ENCODE peak calls at places on chromosomes 1 and 21, in ten cellular contexts. One of them, this sample, is unnamed.

GRCh38 chr1:247360991-247361721 is 29.5 kb upstream of the ZNF496 start:
- DNase-seq in CD8-positive, alpha-beta T cell: no peak
- DNase-seq in iris pigment epithelial cell: peak
- DNase-seq in stimulated activated CD8-positive, alpha-beta memory T cell treated with anti-CD3 and anti-CD28 coated beads, Interleukin-4, amount 100 ng/mL, for 24 hours: no peak
- DNase-seq in left ventricle myocardium inferior: peak
- DNase-seq in effector memory CD4-positive, alpha-beta T cell: no peak
- DNase-seq in fibroblast of the aortic adventitia: peak
- DNase-seq in OCI-LY7: no peak
- DNase-seq in activated naive CD4-positive, alpha-beta T cell treated with anti-CD3 and anti-CD28 coated beads, Interleukin-2, amount 50 U/mL, for 72 hours: no peak
- DNase-seq in lower lobe of right lung: peak
- DNase-seq in this sample: no peak

GRCh38 chr1:160046494-160047115 is 14.8 kb upstream of the PIGM start:
- DNase-seq in CD8-positive, alpha-beta T cell: peak
- DNase-seq in iris pigment epithelial cell: peak
- DNase-seq in stimulated activated CD8-positive, alpha-beta memory T cell treated with anti-CD3 and anti-CD28 coated beads, Interleukin-4, amount 100 ng/mL, for 24 hours: no peak
- DNase-seq in left ventricle myocardium inferior: peak
- DNase-seq in effector memory CD4-positive, alpha-beta T cell: no peak
- DNase-seq in fibroblast of the aortic adventitia: peak
- DNase-seq in OCI-LY7: peak
- DNase-seq in activated naive CD4-positive, alpha-beta T cell treated with anti-CD3 and anti-CD28 coated beads, Interleukin-2, amount 50 U/mL, for 72 hours: peak
- DNase-seq in lower lobe of right lung: no peak
- DNase-seq in this sample: peak

GRCh38 chr1:115718011-115718754 is 50.3 kb downstream of the CASQ2 start:
- DNase-seq in CD8-positive, alpha-beta T cell: no peak
- DNase-seq in iris pigment epithelial cell: no peak
- DNase-seq in stimulated activated CD8-positive, alpha-beta memory T cell treated with anti-CD3 and anti-CD28 coated beads, Interleukin-4, amount 100 ng/mL, for 24 hours: no peak
- DNase-seq in left ventricle myocardium inferior: no peak
- DNase-seq in effector memory CD4-positive, alpha-beta T cell: no peak
- DNase-seq in fibroblast of the aortic adventitia: no peak
- DNase-seq in OCI-LY7: no peak
- DNase-seq in activated naive CD4-positive, alpha-beta T cell treated with anti-CD3 and anti-CD28 coated beads, Interleukin-2, amount 50 U/mL, for 72 hours: no peak
- DNase-seq in lower lobe of right lung: no peak
- DNase-seq in this sample: no peak

GRCh38 chr1:226369110-226369509 is 38.8 kb downstream of the PARP1 start:
- DNase-seq in CD8-positive, alpha-beta T cell: no peak
- DNase-seq in iris pigment epithelial cell: no peak
- DNase-seq in stimulated activated CD8-positive, alpha-beta memory T cell treated with anti-CD3 and anti-CD28 coated beads, Interleukin-4, amount 100 ng/mL, for 24 hours: no peak
- DNase-seq in left ventricle myocardium inferior: no peak
- DNase-seq in effector memory CD4-positive, alpha-beta T cell: no peak
- DNase-seq in fibroblast of the aortic adventitia: no peak
- DNase-seq in OCI-LY7: peak
- DNase-seq in activated naive CD4-positive, alpha-beta T cell treated with anti-CD3 and anti-CD28 coated beads, Interleukin-2, amount 50 U/mL, for 72 hours: no peak
- DNase-seq in lower lobe of right lung: no peak
- DNase-seq in this sample: no peak

GRCh38 chr1:68047659-68048026 is 2.8 kb downstream of the DIRAS3 start:
- DNase-seq in CD8-positive, alpha-beta T cell: no peak
- DNase-seq in iris pigment epithelial cell: no peak
- DNase-seq in stimulated activated CD8-positive, alpha-beta memory T cell treated with anti-CD3 and anti-CD28 coated beads, Interleukin-4, amount 100 ng/mL, for 24 hours: no peak
- DNase-seq in left ventricle myocardium inferior: no peak
- DNase-seq in effector memory CD4-positive, alpha-beta T cell: no peak
- DNase-seq in fibroblast of the aortic adventitia: no peak
- DNase-seq in OCI-LY7: no peak
- DNase-seq in activated naive CD4-positive, alpha-beta T cell treated with anti-CD3 and anti-CD28 coated beads, Interleukin-2, amount 50 U/mL, for 72 hours: no peak
- DNase-seq in lower lobe of right lung: no peak
- DNase-seq in this sample: no peak

GRCh38 chr1:186738896-186739295 is 58.7 kb upstream of the PTGS2 start:
- DNase-seq in CD8-positive, alpha-beta T cell: no peak
- DNase-seq in iris pigment epithelial cell: peak
- DNase-seq in stimulated activated CD8-positive, alpha-beta memory T cell treated with anti-CD3 and anti-CD28 coated beads, Interleukin-4, amount 100 ng/mL, for 24 hours: no peak
- DNase-seq in left ventricle myocardium inferior: no peak
- DNase-seq in effector memory CD4-positive, alpha-beta T cell: no peak
- DNase-seq in fibroblast of the aortic adventitia: no peak
- DNase-seq in OCI-LY7: no peak
- DNase-seq in activated naive CD4-positive, alpha-beta T cell treated with anti-CD3 and anti-CD28 coated beads, Interleukin-2, amount 50 U/mL, for 72 hours: no peak
- DNase-seq in lower lobe of right lung: no peak
- DNase-seq in this sample: no peak

GRCh38 chr1:25675729-25676476 is 59.3 kb downstream of the MAN1C1 start:
- DNase-seq in CD8-positive, alpha-beta T cell: peak
- DNase-seq in iris pigment epithelial cell: no peak
- DNase-seq in stimulated activated CD8-positive, alpha-beta memory T cell treated with anti-CD3 and anti-CD28 coated beads, Interleukin-4, amount 100 ng/mL, for 24 hours: peak
- DNase-seq in left ventricle myocardium inferior: no peak
- DNase-seq in effector memory CD4-positive, alpha-beta T cell: peak
- DNase-seq in fibroblast of the aortic adventitia: no peak
- DNase-seq in OCI-LY7: peak
- DNase-seq in activated naive CD4-positive, alpha-beta T cell treated with anti-CD3 and anti-CD28 coated beads, Interleukin-2, amount 50 U/mL, for 72 hours: peak
- DNase-seq in lower lobe of right lung: no peak
- DNase-seq in this sample: no peak

GRCh38 chr1:228374711-228375577 is 31.7 kb downstream of the TRIM11 start:
- DNase-seq in CD8-positive, alpha-beta T cell: no peak
- DNase-seq in iris pigment epithelial cell: peak
- DNase-seq in stimulated activated CD8-positive, alpha-beta memory T cell treated with anti-CD3 and anti-CD28 coated beads, Interleukin-4, amount 100 ng/mL, for 24 hours: no peak
- DNase-seq in left ventricle myocardium inferior: peak
- DNase-seq in effector memory CD4-positive, alpha-beta T cell: no peak
- DNase-seq in fibroblast of the aortic adventitia: peak
- DNase-seq in OCI-LY7: no peak
- DNase-seq in activated naive CD4-positive, alpha-beta T cell treated with anti-CD3 and anti-CD28 coated beads, Interleukin-2, amount 50 U/mL, for 72 hours: no peak
- DNase-seq in lower lobe of right lung: peak
- DNase-seq in this sample: no peak

GRCh38 chr1:228215663-228216116 is 7.8 kb downstream of the OBSCN start:
- DNase-seq in CD8-positive, alpha-beta T cell: no peak
- DNase-seq in iris pigment epithelial cell: no peak
- DNase-seq in stimulated activated CD8-positive, alpha-beta memory T cell treated with anti-CD3 and anti-CD28 coated beads, Interleukin-4, amount 100 ng/mL, for 24 hours: no peak
- DNase-seq in left ventricle myocardium inferior: no peak
- DNase-seq in effector memory CD4-positive, alpha-beta T cell: no peak
- DNase-seq in fibroblast of the aortic adventitia: no peak
- DNase-seq in OCI-LY7: no peak
- DNase-seq in activated naive CD4-positive, alpha-beta T cell treated with anti-CD3 and anti-CD28 coated beads, Interleukin-2, amount 50 U/mL, for 72 hours: no peak
- DNase-seq in lower lobe of right lung: no peak
- DNase-seq in this sample: no peak

GRCh38 chr1:5822266-5822665 is 170.0 kb downstream of the NPHP4 start:
- DNase-seq in CD8-positive, alpha-beta T cell: no peak
- DNase-seq in iris pigment epithelial cell: no peak
- DNase-seq in stimulated activated CD8-positive, alpha-beta memory T cell treated with anti-CD3 and anti-CD28 coated beads, Interleukin-4, amount 100 ng/mL, for 24 hours: no peak
- DNase-seq in left ventricle myocardium inferior: no peak
- DNase-seq in effector memory CD4-positive, alpha-beta T cell: no peak
- DNase-seq in fibroblast of the aortic adventitia: no peak
- DNase-seq in OCI-LY7: no peak
- DNase-seq in activated naive CD4-positive, alpha-beta T cell treated with anti-CD3 and anti-CD28 coated beads, Interleukin-2, amount 50 U/mL, for 72 hours: no peak
- DNase-seq in lower lobe of right lung: no peak
- DNase-seq in this sample: no peak

GRCh38 chr21:36839123-36839522 is 127.3 kb downstream of the HLCS start:
- DNase-seq in CD8-positive, alpha-beta T cell: no peak
- DNase-seq in iris pigment epithelial cell: peak
- DNase-seq in stimulated activated CD8-positive, alpha-beta memory T cell treated with anti-CD3 and anti-CD28 coated beads, Interleukin-4, amount 100 ng/mL, for 24 hours: no peak
- DNase-seq in left ventricle myocardium inferior: no peak
- DNase-seq in effector memory CD4-positive, alpha-beta T cell: no peak
- DNase-seq in fibroblast of the aortic adventitia: peak
- DNase-seq in OCI-LY7: no peak
- DNase-seq in activated naive CD4-positive, alpha-beta T cell treated with anti-CD3 and anti-CD28 coated beads, Interleukin-2, amount 50 U/mL, for 72 hours: no peak
- DNase-seq in lower lobe of right lung: no peak
- DNase-seq in this sample: no peak

GRCh38 chr1:179821524-179821923 is 56.1 kb downstream of the TOR1AIP2 start:
- DNase-seq in CD8-positive, alpha-beta T cell: no peak
- DNase-seq in iris pigment epithelial cell: no peak
- DNase-seq in stimulated activated CD8-positive, alpha-beta memory T cell treated with anti-CD3 and anti-CD28 coated beads, Interleukin-4, amount 100 ng/mL, for 24 hours: no peak
- DNase-seq in left ventricle myocardium inferior: no peak
- DNase-seq in effector memory CD4-positive, alpha-beta T cell: no peak
- DNase-seq in fibroblast of the aortic adventitia: no peak
- DNase-seq in OCI-LY7: no peak
- DNase-seq in activated naive CD4-positive, alpha-beta T cell treated with anti-CD3 and anti-CD28 coated beads, Interleukin-2, amount 50 U/mL, for 72 hours: no peak
- DNase-seq in lower lobe of right lung: no peak
- DNase-seq in this sample: no peak

GRCh38 chr1:67371681-67372080 is 58.5 kb downstream of the SERBP1 start:
- DNase-seq in CD8-positive, alpha-beta T cell: no peak
- DNase-seq in iris pigment epithelial cell: peak
- DNase-seq in stimulated activated CD8-positive, alpha-beta memory T cell treated with anti-CD3 and anti-CD28 coated beads, Interleukin-4, amount 100 ng/mL, for 24 hours: no peak
- DNase-seq in left ventricle myocardium inferior: no peak
- DNase-seq in effector memory CD4-positive, alpha-beta T cell: no peak
- DNase-seq in fibroblast of the aortic adventitia: no peak
- DNase-seq in OCI-LY7: no peak
- DNase-seq in activated naive CD4-positive, alpha-beta T cell treated with anti-CD3 and anti-CD28 coated beads, Interleukin-2, amount 50 U/mL, for 72 hours: no peak
- DNase-seq in lower lobe of right lung: no peak
- DNase-seq in this sample: no peak

GRCh38 chr1:39452081-39452480 is 39.4 kb upstream of the BMP8A start:
- DNase-seq in CD8-positive, alpha-beta T cell: no peak
- DNase-seq in iris pigment epithelial cell: no peak
- DNase-seq in stimulated activated CD8-positive, alpha-beta memory T cell treated with anti-CD3 and anti-CD28 coated beads, Interleukin-4, amount 100 ng/mL, for 24 hours: no peak
- DNase-seq in left ventricle myocardium inferior: no peak
- DNase-seq in effector memory CD4-positive, alpha-beta T cell: no peak
- DNase-seq in fibroblast of the aortic adventitia: no peak
- DNase-seq in OCI-LY7: no peak
- DNase-seq in activated naive CD4-positive, alpha-beta T cell treated with anti-CD3 and anti-CD28 coated beads, Interleukin-2, amount 50 U/mL, for 72 hours: no peak
- DNase-seq in lower lobe of right lung: no peak
- DNase-seq in this sample: no peak

GRCh38 chr1:162696286-162696862 is 64.1 kb downstream of the DDR2 start:
- DNase-seq in CD8-positive, alpha-beta T cell: no peak
- DNase-seq in iris pigment epithelial cell: peak
- DNase-seq in stimulated activated CD8-positive, alpha-beta memory T cell treated with anti-CD3 and anti-CD28 coated beads, Interleukin-4, amount 100 ng/mL, for 24 hours: no peak
- DNase-seq in left ventricle myocardium inferior: peak
- DNase-seq in effector memory CD4-positive, alpha-beta T cell: no peak
- DNase-seq in fibroblast of the aortic adventitia: peak
- DNase-seq in OCI-LY7: no peak
- DNase-seq in activated naive CD4-positive, alpha-beta T cell treated with anti-CD3 and anti-CD28 coated beads, Interleukin-2, amount 50 U/mL, for 72 hours: no peak
- DNase-seq in lower lobe of right lung: peak
- DNase-seq in this sample: no peak

GRCh38 chr1:225461533-225462428 is 33.9 kb upstream of the LBR start:
- DNase-seq in CD8-positive, alpha-beta T cell: no peak
- DNase-seq in iris pigment epithelial cell: no peak
- DNase-seq in stimulated activated CD8-positive, alpha-beta memory T cell treated with anti-CD3 and anti-CD28 coated beads, Interleukin-4, amount 100 ng/mL, for 24 hours: no peak
- DNase-seq in left ventricle myocardium inferior: no peak
- DNase-seq in effector memory CD4-positive, alpha-beta T cell: no peak
- DNase-seq in fibroblast of the aortic adventitia: no peak
- DNase-seq in OCI-LY7: no peak
- DNase-seq in activated naive CD4-positive, alpha-beta T cell treated with anti-CD3 and anti-CD28 coated beads, Interleukin-2, amount 50 U/mL, for 72 hours: no peak
- DNase-seq in lower lobe of right lung: no peak
- DNase-seq in this sample: no peak

GRCh38 chr1:111955755-111956154 is 33.7 kb downstream of the KCND3 start:
- DNase-seq in CD8-positive, alpha-beta T cell: no peak
- DNase-seq in iris pigment epithelial cell: peak
- DNase-seq in stimulated activated CD8-positive, alpha-beta memory T cell treated with anti-CD3 and anti-CD28 coated beads, Interleukin-4, amount 100 ng/mL, for 24 hours: no peak
- DNase-seq in left ventricle myocardium inferior: no peak
- DNase-seq in effector memory CD4-positive, alpha-beta T cell: no peak
- DNase-seq in fibroblast of the aortic adventitia: peak
- DNase-seq in OCI-LY7: no peak
- DNase-seq in activated naive CD4-positive, alpha-beta T cell treated with anti-CD3 and anti-CD28 coated beads, Interleukin-2, amount 50 U/mL, for 72 hours: no peak
- DNase-seq in lower lobe of right lung: no peak
- DNase-seq in this sample: no peak

GRCh38 chr1:152495066-152495675 is 15.4 kb upstream of the LCE5A start:
- DNase-seq in CD8-positive, alpha-beta T cell: no peak
- DNase-seq in iris pigment epithelial cell: peak
- DNase-seq in stimulated activated CD8-positive, alpha-beta memory T cell treated with anti-CD3 and anti-CD28 coated beads, Interleukin-4, amount 100 ng/mL, for 24 hours: no peak
- DNase-seq in left ventricle myocardium inferior: no peak
- DNase-seq in effector memory CD4-positive, alpha-beta T cell: no peak
- DNase-seq in fibroblast of the aortic adventitia: peak
- DNase-seq in OCI-LY7: no peak
- DNase-seq in activated naive CD4-positive, alpha-beta T cell treated with anti-CD3 and anti-CD28 coated beads, Interleukin-2, amount 50 U/mL, for 72 hours: peak
- DNase-seq in lower lobe of right lung: no peak
- DNase-seq in this sample: peak

GRCh38 chr1:178094752-178095645 is 1.1 kb downstream of the RASAL2 start:
- DNase-seq in CD8-positive, alpha-beta T cell: no peak
- DNase-seq in iris pigment epithelial cell: peak
- DNase-seq in stimulated activated CD8-positive, alpha-beta memory T cell treated with anti-CD3 and anti-CD28 coated beads, Interleukin-4, amount 100 ng/mL, for 24 hours: no peak
- DNase-seq in left ventricle myocardium inferior: no peak
- DNase-seq in effector memory CD4-positive, alpha-beta T cell: no peak
- DNase-seq in fibroblast of the aortic adventitia: peak
- DNase-seq in OCI-LY7: no peak
- DNase-seq in activated naive CD4-positive, alpha-beta T cell treated with anti-CD3 and anti-CD28 coated beads, Interleukin-2, amount 50 U/mL, for 72 hours: no peak
- DNase-seq in lower lobe of right lung: no peak
- DNase-seq in this sample: no peak

GRCh38 chr1:167178831-167179230 is 41.9 kb upstream of the POU2F1 start:
- DNase-seq in CD8-positive, alpha-beta T cell: no peak
- DNase-seq in iris pigment epithelial cell: no peak
- DNase-seq in stimulated activated CD8-positive, alpha-beta memory T cell treated with anti-CD3 and anti-CD28 coated beads, Interleukin-4, amount 100 ng/mL, for 24 hours: no peak
- DNase-seq in left ventricle myocardium inferior: no peak
- DNase-seq in effector memory CD4-positive, alpha-beta T cell: no peak
- DNase-seq in fibroblast of the aortic adventitia: no peak
- DNase-seq in OCI-LY7: no peak
- DNase-seq in activated naive CD4-positive, alpha-beta T cell treated with anti-CD3 and anti-CD28 coated beads, Interleukin-2, amount 50 U/mL, for 72 hours: no peak
- DNase-seq in lower lobe of right lung: no peak
- DNase-seq in this sample: no peak

GRCh38 chr21:43209575-43210453 is 41.0 kb downstream of the CRYAA start:
- DNase-seq in CD8-positive, alpha-beta T cell: no peak
- DNase-seq in iris pigment epithelial cell: peak
- DNase-seq in stimulated activated CD8-positive, alpha-beta memory T cell treated with anti-CD3 and anti-CD28 coated beads, Interleukin-4, amount 100 ng/mL, for 24 hours: no peak
- DNase-seq in left ventricle myocardium inferior: no peak
- DNase-seq in effector memory CD4-positive, alpha-beta T cell: no peak
- DNase-seq in fibroblast of the aortic adventitia: peak
- DNase-seq in OCI-LY7: no peak
- DNase-seq in activated naive CD4-positive, alpha-beta T cell treated with anti-CD3 and anti-CD28 coated beads, Interleukin-2, amount 50 U/mL, for 72 hours: no peak
- DNase-seq in lower lobe of right lung: no peak
- DNase-seq in this sample: no peak

GRCh38 chr1:182143825-182144661 is 82.5 kb upstream of the ZNF648 start:
- DNase-seq in CD8-positive, alpha-beta T cell: no peak
- DNase-seq in iris pigment epithelial cell: peak
- DNase-seq in stimulated activated CD8-positive, alpha-beta memory T cell treated with anti-CD3 and anti-CD28 coated beads, Interleukin-4, amount 100 ng/mL, for 24 hours: no peak
- DNase-seq in left ventricle myocardium inferior: peak
- DNase-seq in effector memory CD4-positive, alpha-beta T cell: no peak
- DNase-seq in fibroblast of the aortic adventitia: peak
- DNase-seq in OCI-LY7: no peak
- DNase-seq in activated naive CD4-positive, alpha-beta T cell treated with anti-CD3 and anti-CD28 coated beads, Interleukin-2, amount 50 U/mL, for 72 hours: no peak
- DNase-seq in lower lobe of right lung: peak
- DNase-seq in this sample: no peak

GRCh38 chr1:98197356-98197755 is 276.5 kb upstream of the DPYD start:
- DNase-seq in CD8-positive, alpha-beta T cell: no peak
- DNase-seq in iris pigment epithelial cell: no peak
- DNase-seq in stimulated activated CD8-positive, alpha-beta memory T cell treated with anti-CD3 and anti-CD28 coated beads, Interleukin-4, amount 100 ng/mL, for 24 hours: no peak
- DNase-seq in left ventricle myocardium inferior: no peak
- DNase-seq in effector memory CD4-positive, alpha-beta T cell: no peak
- DNase-seq in fibroblast of the aortic adventitia: peak
- DNase-seq in OCI-LY7: no peak
- DNase-seq in activated naive CD4-positive, alpha-beta T cell treated with anti-CD3 and anti-CD28 coated beads, Interleukin-2, amount 50 U/mL, for 72 hours: no peak
- DNase-seq in lower lobe of right lung: no peak
- DNase-seq in this sample: no peak

GRCh38 chr1:99370476-99370875 is 106.2 kb downstream of the PLPPR4 start:
- DNase-seq in CD8-positive, alpha-beta T cell: no peak
- DNase-seq in iris pigment epithelial cell: peak
- DNase-seq in stimulated activated CD8-positive, alpha-beta memory T cell treated with anti-CD3 and anti-CD28 coated beads, Interleukin-4, amount 100 ng/mL, for 24 hours: no peak
- DNase-seq in left ventricle myocardium inferior: no peak
- DNase-seq in effector memory CD4-positive, alpha-beta T cell: no peak
- DNase-seq in fibroblast of the aortic adventitia: no peak
- DNase-seq in OCI-LY7: no peak
- DNase-seq in activated naive CD4-positive, alpha-beta T cell treated with anti-CD3 and anti-CD28 coated beads, Interleukin-2, amount 50 U/mL, for 72 hours: no peak
- DNase-seq in lower lobe of right lung: no peak
- DNase-seq in this sample: no peak